ENCODE peak calls at places on chromosome 13, in nine cellular contexts. J is CD4-positive, CD25-positive, alpha-beta regulatory T cell; Q is fibroblast of mammary gland; Z is stomach; V is CD8-positive, alpha-beta T cell; E is bronchial epithelial cell; P is fibroblast of lung; H is ascending aorta; U is GM12878. X is an unnamed sample.

GRCh38 chr13:97306646-97307045 is 84.5 kb downstream of the MBNL2 start:
- DNase-seq in E (no peak), H (no peak), J (no peak), Z (no peak), U (no peak), Q (peak; percentile 36), P (no peak), V (no peak), X (peak; percentile 43)

GRCh38 chr13:114162533-114162922 is 16.5 kb upstream of the CFAP97D2 start:
- DNase-seq in H (no peak), Z (no peak), P (no peak), U (no peak), E (no peak), V (no peak), J (no peak), Q (no peak), X (no peak)

GRCh38 chr13:110138700-110139036 is 168.3 kb downstream of the COL4A1 start:
- DNase-seq in E (no peak), U (no peak), H (no peak), Z (no peak), Q (no peak), P (no peak), J (peak; percentile 2), V (no peak), X (no peak)

GRCh38 chr13:45393941-45394570 is 24.1 kb downstream of the SLC25A30 start:
- DNase-seq in H (peak; percentile 65), U (no peak), Q (peak; percentile 63), V (no peak), E (peak; percentile 57), J (peak; percentile 61), Z (peak; percentile 48), P (peak; percentile 56), X (peak; percentile 68)

GRCh38 chr13:110869805-110870706 is 44.8 kb downstream of the ANKRD10 start:
- DNase-seq in P (peak; percentile 100), V (no peak), U (no peak), J (no peak), E (peak; percentile 100), H (peak; percentile 100), Q (peak; percentile 100), Z (peak; percentile 79), X (peak; percentile 100)

GRCh38 chr13:101626925-101627555 is 174.6 kb downstream of the ITGBL1 start:
- DNase-seq in E (no peak), J (peak; percentile 76), V (no peak), U (peak; percentile 57), Z (no peak), Q (no peak), H (no peak), P (peak; percentile 54), X (peak; percentile 50)

GRCh38 chr13:32415019-32415418 is 12.9 kb downstream of the N4BP2L1 start:
- DNase-seq in J (peak; percentile 43), H (no peak), Z (no peak), V (no peak), Q (peak; percentile 28), U (no peak), E (peak; percentile 11), P (no peak), X (peak; percentile 8)

GRCh38 chr13:66266761-66267160 is 963.4 kb downstream of the PCDH9 start:
- DNase-seq in H (no peak), P (no peak), J (no peak), E (peak; percentile 23), U (no peak), Z (no peak), Q (no peak), V (no peak), X (no peak)

GRCh38 chr13:23610187-23610576 is 40.0 kb downstream of the TNFRSF19 start:
- DNase-seq in Z (no peak), H (no peak), U (no peak), E (no peak), P (peak; percentile 51), Q (peak; percentile 45), J (no peak), V (no peak), X (no peak)
- H3K4me3 ChIP-seq in Z (no peak overlapping the region), H (no peak overlapping the region), U (peak overlapping the region; percentile 21), E (no peak overlapping the region), P (no peak overlapping the region), Q (no peak overlapping the region), J (peak overlapping the region; percentile 63), V (no peak overlapping the region), X (no peak overlapping the region)

GRCh38 chr13:75760182-75760981 is 124.3 kb downstream of the LMO7 start:
- DNase-seq in U (no peak), P (peak; percentile 35), H (no peak), V (no peak), E (peak; percentile 93), J (peak; percentile 35), Z (peak; percentile 85), Q (peak; percentile 45), X (no peak)
- H3K4me3 ChIP-seq in U (no peak overlapping the region), P (peak overlapping the region; percentile 25), H (peak overlapping the region; percentile 60), V (peak overlapping the region; percentile 32), E (peak overlapping the region; percentile 46), J (peak overlapping the region; percentile 75), Z (peak overlapping the region; percentile 35), Q (peak overlapping the region; percentile 27), X (peak overlapping the region; percentile 22)

GRCh38 chr13:52739468-52740071 is at the start of gene CNMD:
- DNase-seq in Q (no peak), Z (no peak), P (no peak), U (no peak), V (no peak), E (no peak), H (no peak), J (no peak), X (no peak)
- H3K4me3 ChIP-seq in Q (no peak within 1 kb of the TSS), Z (peak within 1 kb of the TSS; percentile 34), P (no peak within 1 kb of the TSS), U (no peak within 1 kb of the TSS), V (peak within 1 kb of the TSS; percentile 35), E (no peak within 1 kb of the TSS), H (peak within 1 kb of the TSS; percentile 41), J (no peak within 1 kb of the TSS), X (peak within 1 kb of the TSS; percentile 17)

DNA sequence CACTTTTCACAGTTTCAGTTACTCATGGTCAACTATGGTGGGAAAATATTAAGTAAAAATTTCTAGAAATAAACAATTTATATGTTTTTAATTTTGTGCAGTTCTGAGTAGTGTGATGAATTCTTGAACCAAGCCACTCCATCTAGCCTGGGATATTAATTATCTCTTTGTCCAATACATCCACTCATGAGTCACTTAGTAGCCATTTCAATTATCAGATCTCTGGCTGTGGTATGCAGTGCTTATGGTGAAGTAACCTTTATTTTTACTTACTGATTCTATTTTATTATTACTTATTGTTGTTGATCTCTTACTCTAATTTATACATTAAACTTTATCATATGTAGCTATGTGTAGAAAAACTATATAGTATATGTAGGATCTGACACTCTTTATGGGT is 128.9 kb upstream of the KLHL1 start:
- DNase-seq in V (no peak), H (no peak), J (no peak), U (no peak), E (no peak), P (no peak), Z (no peak), Q (no peak), X (no peak)
- H3K4me3 ChIP-seq in V (no peak overlapping the region), H (no peak overlapping the region), J (no peak overlapping the region), U (no peak overlapping the region), E (no peak overlapping the region), P (no peak overlapping the region), Z (no peak overlapping the region), Q (no peak overlapping the region), X (no peak overlapping the region)

DNA sequence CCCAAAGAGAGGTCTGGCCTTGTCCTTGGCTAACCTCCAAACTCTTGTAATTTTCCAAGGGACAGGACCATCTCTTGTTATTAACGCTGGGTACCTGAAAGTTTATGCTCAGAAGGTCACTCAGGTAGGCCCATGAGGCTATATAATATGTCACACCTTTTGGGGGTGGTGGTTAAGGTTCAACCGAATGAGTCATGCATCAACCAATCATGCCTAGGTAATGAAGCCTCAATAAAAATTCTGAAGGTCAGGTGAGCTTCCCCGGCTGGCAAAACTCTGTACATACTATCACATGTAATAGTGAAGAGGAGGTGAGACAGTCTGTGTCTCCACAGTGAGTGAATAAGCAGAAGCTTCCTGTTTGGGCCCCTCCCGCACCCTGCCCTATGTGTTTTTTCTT is 424.9 kb downstream of the PCDH17 start:
- DNase-seq in J (no peak), H (no peak), E (no peak), V (no peak), U (no peak), P (no peak), Z (no peak), Q (no peak), X (no peak)
- H3K4me3 ChIP-seq in J (no peak overlapping the region), H (no peak overlapping the region), E (no peak overlapping the region), V (no peak overlapping the region), U (no peak overlapping the region), P (no peak overlapping the region), Z (no peak overlapping the region), Q (no peak overlapping the region), X (no peak overlapping the region)

DNA sequence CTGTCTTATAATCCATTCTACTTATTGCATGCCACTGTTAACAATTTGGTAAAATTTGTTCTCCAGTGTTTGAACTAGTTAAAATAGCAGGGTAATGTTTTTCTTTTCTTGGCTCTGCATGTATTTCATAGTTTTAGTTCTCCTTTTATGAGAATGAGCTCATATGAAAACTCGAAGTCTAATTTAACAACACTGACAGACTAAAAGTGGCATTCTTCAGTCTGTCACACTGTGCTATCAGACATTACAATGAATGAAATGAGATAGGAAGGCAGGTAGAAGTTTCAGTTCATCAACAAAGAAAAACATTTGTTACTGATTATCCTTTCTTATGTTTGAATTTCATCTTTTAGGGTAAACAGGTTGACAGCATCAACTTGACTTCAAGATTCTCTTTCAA is 10.1 kb downstream of the SPRYD7 start:
- DNase-seq in P (no peak), Z (no peak), V (no peak), U (no peak), H (no peak), J (no peak), Q (no peak), E (no peak), X (no peak)
- H3K4me3 ChIP-seq in P (no peak overlapping the region), Z (no peak overlapping the region), V (no peak overlapping the region), U (no peak overlapping the region), H (no peak overlapping the region), J (no peak overlapping the region), Q (no peak overlapping the region), E (no peak overlapping the region), X (no peak overlapping the region)

GRCh38 chr13:68026077-68026476 is 795.9 kb upstream of the PCDH9 start:
- DNase-seq in U (no peak), Z (no peak), J (no peak), H (no peak), P (no peak), E (no peak), V (no peak), Q (no peak), X (no peak)
- H3K4me3 ChIP-seq in U (no peak overlapping the region), Z (no peak overlapping the region), J (no peak overlapping the region), H (no peak overlapping the region), P (no peak overlapping the region), E (no peak overlapping the region), V (no peak overlapping the region), Q (no peak overlapping the region), X (no peak overlapping the region)